ENCODE peak calls at places on chromosomes 6 and 20, in five cellular contexts. H is skeletal muscle cell; Z is cardiac muscle cell; U is iPS-NIHi11; W is naive thymus-derived CD8-positive, alpha-beta T cell. Q is an unnamed sample.

GRCh38 chr20:59042151-59042795 is at the start of gene PRELID3B:
- DNase-seq in U (no peak), Z (no peak), W (no peak), H (no peak), Q (peak; percentile 25)

GRCh38 chr6:36851149-36851614 is 11.9 kb upstream of the CPNE5 start:
- DNase-seq in Z (peak; percentile 87), U (peak; percentile 67), H (peak; percentile 58), W (peak; percentile 26), Q (no peak)

GRCh38 chr20:31864521-31865400 is 5.6 kb downstream of the DUSP15 start:
- DNase-seq in H (no peak), U (no peak), W (no peak), Z (no peak), Q (no peak)

GRCh38 chr6:122797537-122797936 is 8.5 kb downstream of the SMPDL3A start:
- DNase-seq in W (no peak), H (no peak), U (no peak), Z (no peak), Q (no peak)

GRCh38 chr6:73030257-73030656 is 195.0 kb downstream of the KHDC1L start:
- DNase-seq in W (no peak), Z (no peak), H (no peak), U (no peak), Q (no peak)

GRCh38 chr20:62400021-62400420 is 7.1 kb downstream of the CABLES2 start:
- DNase-seq in U (no peak), W (no peak), H (no peak), Z (no peak), Q (no peak)

GRCh38 chr20:58876437-58876836 is 23.9 kb downstream of the GNAS start:
- DNase-seq in H (no peak), U (no peak), W (no peak), Z (no peak), Q (no peak)

GRCh38 chr6:53042112-53042511 is 23.1 kb upstream of the FBXO9 start:
- DNase-seq in Z (no peak), U (no peak), H (peak; percentile 69), W (no peak), Q (no peak)

GRCh38 chr6:36729169-36729549 is 31.5 kb downstream of the RAB44 start:
- DNase-seq in W (no peak), U (no peak), Z (no peak), H (no peak), Q (no peak)

GRCh38 chr20:15045246-15045645 is 707.8 kb upstream of the FLRT3 start:
- DNase-seq in W (no peak), U (no peak), H (peak; percentile 69), Z (no peak), Q (no peak)

GRCh38 chr6:166504100-166504499 is 82.4 kb downstream of the RAMACL start:
- DNase-seq in H (no peak), Z (no peak), W (no peak), U (no peak), Q (no peak)

GRCh38 chr20:1686151-1686748 is 28.7 kb upstream of the SIRPG start:
- DNase-seq in W (no peak), Z (no peak), H (no peak), U (no peak), Q (no peak)